ENCODE peak calls at places on chromosome 20, in seven cellular contexts. U, N, I, Z, S, O and W are unnamed samples.
A peak's percentile ranks its signal among the peaks of the same experiment; 100 is the strongest.

GRCh38 chr20:43895235-43895634 is 19.4 kb upstream of the TOX2 start:
- DNase-seq in U (no peak), N (no peak), I (no peak), Z (no peak), S (no peak), O (no peak), W (no peak)

GRCh38 chr20:22584630-22584921 is 204 bp upstream of the FOXA2 start:
- DNase-seq in U (no peak), N (no peak), I (no peak), Z (peak; percentile 70), S (no peak), O (peak; percentile 79), W (no peak)

GRCh38 chr20:4064118-4064962 is 49.0 kb upstream of the RNF24 start:
- DNase-seq in U (peak; percentile 39), N (no peak), I (peak; percentile 68), Z (no peak), S (no peak), O (peak; percentile 80), W (no peak)

GRCh38 chr20:11852801-11853200 is 64.9 kb upstream of the BTBD3 start:
- DNase-seq in U (no peak), N (no peak), I (no peak), Z (no peak), S (no peak), O (no peak), W (no peak)

GRCh38 chr20:59571591-59572314 is 32.6 kb upstream of the PHACTR3 start:
- DNase-seq in U (peak; percentile 83), N (peak; percentile 70), I (peak; percentile 91), Z (peak; percentile 51), S (no peak), O (peak; percentile 91), W (peak; percentile 74)

GRCh38 chr20:64149141-64149540 is 15.1 kb upstream of the MYT1 start:
- DNase-seq in U (no peak), N (no peak), I (no peak), Z (no peak), S (no peak), O (no peak), W (no peak)

GRCh38 chr20:44730441-44730840 is 15.2 kb upstream of the KCNK15 start:
- DNase-seq in U (no peak), N (no peak), I (no peak), Z (no peak), S (no peak), O (no peak), W (no peak)

GRCh38 chr20:57849126-57849867 is 139.5 kb upstream of the PMEPA1 start:
- DNase-seq in U (no peak), N (no peak), I (no peak), Z (no peak), S (no peak), O (peak; percentile 34), W (no peak)

GRCh38 chr20:24783631-24784492 is 165.2 kb upstream of the CST7 start:
- DNase-seq in U (no peak), N (peak; percentile 41), I (no peak), Z (peak; percentile 36), S (peak; percentile 20), O (peak; percentile 57), W (peak; percentile 44)

GRCh38 chr20:10047427-10047826 is 12.6 kb downstream of the ANKEF1 start:
- DNase-seq in U (no peak), N (no peak), I (peak; percentile 27), Z (peak; percentile 39), S (no peak), O (peak; percentile 57), W (no peak)

GRCh38 chr20:16265334-16265733 is 307.9 kb downstream of the KIF16B start:
- DNase-seq in U (no peak), N (no peak), I (no peak), Z (no peak), S (no peak), O (peak; percentile 19), W (no peak)

GRCh38 chr20:21048841-21049273 is 57.3 kb downstream of the LINC00237 start:
- DNase-seq in U (peak; percentile 74), N (peak; percentile 41), I (peak; percentile 45), Z (peak; percentile 55), S (no peak), O (peak; percentile 96), W (peak; percentile 36)

GRCh38 chr20:19964289-19965263 is 52.6 kb upstream of the NAA20 start:
- DNase-seq in U (no peak), N (no peak), I (no peak), Z (peak; percentile 99), S (no peak), O (no peak), W (no peak)

GRCh38 chr20:61176874-61177273 is 75.2 kb upstream of the CDH4 start:
- DNase-seq in U (no peak), N (no peak), I (no peak), Z (no peak), S (no peak), O (no peak), W (no peak)

GRCh38 chr20:30816182-30816645 is 441.2 kb upstream of the DEFB115 start:
- DNase-seq in U (peak; percentile 61), N (no peak), I (peak; percentile 34), Z (no peak), S (no peak), O (no peak), W (peak; percentile 7)

GRCh38 chr20:10586296-10586695 is 87.5 kb downstream of the JAG1 start:
- DNase-seq in U (no peak), N (no peak), I (no peak), Z (no peak), S (no peak), O (no peak), W (no peak)

GRCh38 chr20:24639167-24639548 is 169.7 kb downstream of the SYNDIG1 start:
- DNase-seq in U (no peak), N (no peak), I (no peak), Z (no peak), S (no peak), O (peak; percentile 41), W (no peak)

GRCh38 chr20:56088381-56088780 is 83.1 kb upstream of the CBLN4 start:
- DNase-seq in U (no peak), N (no peak), I (no peak), Z (no peak), S (no peak), O (no peak), W (no peak)

GRCh38 chr20:56094228-56094627 is 88.9 kb upstream of the CBLN4 start:
- DNase-seq in U (no peak), N (no peak), I (no peak), Z (no peak), S (no peak), O (no peak), W (no peak)

DNA sequence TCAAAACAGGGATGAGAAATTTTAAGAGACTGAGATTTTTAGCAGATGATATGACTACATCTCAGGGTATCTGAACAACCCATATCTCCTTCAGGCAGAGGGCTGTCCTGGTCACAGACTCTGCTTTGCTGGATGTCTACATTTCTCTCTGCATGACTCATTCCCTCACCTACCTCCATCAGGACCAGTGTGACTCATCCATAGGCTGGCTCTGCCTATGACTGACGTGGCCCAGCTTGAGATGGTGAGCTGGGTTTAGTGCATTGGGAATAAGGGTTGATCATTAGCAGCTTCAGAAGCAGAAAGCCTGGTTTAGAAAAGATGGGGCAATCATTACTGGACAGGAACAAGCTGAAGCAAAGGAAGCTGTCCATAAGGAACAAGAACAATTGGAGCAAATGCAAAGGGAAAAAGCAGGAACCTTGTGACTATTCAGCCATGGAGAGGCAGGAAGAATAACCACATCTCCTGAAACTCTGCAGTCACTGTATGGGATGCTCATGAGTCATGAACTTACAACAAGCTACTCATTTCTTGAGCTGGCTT is 86.4 kb upstream of the CBLN4 start:
- DNase-seq in U (no peak), N (no peak), I (no peak), Z (no peak), S (no peak), O (no peak), W (no peak)
- TF ChIP-seq TAF1 in U (no peak), N (no peak), I (no peak), Z (no peak), S (no peak), O (no peak), W (no peak)

GRCh38 chr20:54534101-54534500 is 58.7 kb downstream of the DOK5 start:
- DNase-seq in U (no peak), N (no peak), I (no peak), Z (no peak), S (no peak), O (no peak), W (no peak)

GRCh38 chr20:54532573-54532972 is 57.2 kb downstream of the DOK5 start:
- DNase-seq in U (no peak), N (no peak), I (no peak), Z (no peak), S (no peak), O (no peak), W (no peak)

GRCh38 chr20:54539521-54540046 is 64.2 kb downstream of the DOK5 start:
- DNase-seq in U (no peak), N (no peak), I (no peak), Z (no peak), S (no peak), O (no peak), W (no peak)

DNA sequence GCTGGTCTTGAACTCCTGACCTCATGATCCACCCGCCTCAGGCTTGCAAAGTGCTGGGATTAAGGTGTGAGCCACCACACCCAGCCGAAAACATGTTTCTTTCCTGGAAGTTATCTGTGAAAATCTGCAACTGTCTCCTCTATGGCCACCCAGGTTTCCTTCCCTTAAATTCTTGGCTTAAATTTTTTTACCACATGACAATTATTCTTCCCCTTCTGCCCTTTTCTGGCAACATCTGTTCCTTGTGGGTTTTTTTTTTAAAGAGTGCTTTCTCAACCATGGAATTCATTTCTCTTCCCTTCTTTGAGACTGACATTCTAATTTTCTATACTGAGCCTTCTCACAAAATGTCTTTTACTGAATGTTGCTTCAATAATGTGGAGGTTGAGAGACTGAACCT is 59.7 kb downstream of the DOK5 start:
- DNase-seq in U (no peak), N (no peak), I (no peak), Z (no peak), S (no peak), O (no peak), W (no peak)
- TF ChIP-seq TAF1 in U (no peak), N (no peak), I (no peak), Z (no peak), S (no peak), O (no peak), W (no peak)

GRCh38 chr20:40019510-40019909 is 669.5 kb downstream of the MAFB start:
- DNase-seq in U (no peak), N (no peak), I (no peak), Z (no peak), S (no peak), O (no peak), W (no peak)
- TF ChIP-seq TAF1 in U (no peak), N (no peak), I (no peak), Z (no peak), S (no peak), O (no peak), W (no peak)

DNA sequence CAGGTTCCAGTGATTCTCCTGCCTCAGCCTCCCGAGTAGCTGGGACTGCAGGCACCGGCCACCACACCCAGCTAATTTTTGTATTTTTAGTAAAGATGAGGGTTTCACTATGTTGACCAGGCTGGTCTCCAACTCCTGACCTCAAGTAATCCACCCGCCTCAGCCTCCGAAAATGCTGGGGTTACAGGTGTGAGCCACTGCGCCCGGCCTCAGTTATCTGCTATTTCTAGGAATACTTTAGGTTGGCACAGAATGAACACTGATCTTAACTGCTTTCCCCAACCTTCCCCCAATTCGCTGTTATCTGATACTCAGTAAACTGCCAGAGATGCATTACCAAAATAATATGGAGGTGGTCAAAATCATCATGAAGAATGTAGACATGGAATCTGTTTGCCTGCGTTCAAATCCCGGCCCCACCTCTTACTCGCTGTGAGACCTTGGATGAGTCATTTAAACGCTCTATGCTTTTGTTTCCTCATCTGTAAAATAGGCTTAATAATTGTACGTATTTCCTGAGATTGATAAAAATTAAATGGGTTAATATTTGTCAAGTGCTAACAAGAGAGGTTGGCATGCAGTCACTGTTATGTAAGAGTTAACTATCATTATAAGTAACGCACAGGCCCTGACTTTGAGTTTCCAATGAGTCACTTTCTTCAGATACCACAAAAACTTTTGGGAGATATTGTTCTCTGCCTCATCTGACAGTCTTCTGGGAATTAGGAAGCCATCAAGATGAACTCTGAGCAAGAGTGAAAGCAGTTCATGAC is 44.5 kb upstream of the NCOA3 start:
- DNase-seq in U (no peak), N (no peak), I (no peak), Z (no peak), S (no peak), O (no peak), W (no peak)
- TF ChIP-seq TAF1 in U (no peak), N (no peak), I (no peak), Z (no peak), S (no peak), O (no peak), W (no peak)